ENCODE peak calls at places on chromosomes 13 and 19, in ten cellular contexts. W is body of pancreas, R is endothelial cell, E is nephron progenitor cell, L is left lung, P is H9, V is glutamatergic neuron, X is WERI-Rb-1, M is colonic mucosa, N is lower leg skin. Y is an unnamed sample.

GRCh38 chr13:24842533-24843278 is 78.7 kb downstream of the RNF17 start:
- DNase-seq in W (no peak), R (no peak), E (no peak), L (no peak), P (no peak), V (no peak), X (no peak), M (no peak), N (no peak), Y (no peak)

GRCh38 chr19:7729831-7730285 is 2.1 kb downstream of the CLEC4G start:
- DNase-seq in W (no peak), R (no peak), E (peak), L (no peak), P (peak), V (peak), X (no peak), M (no peak), N (no peak), Y (no peak)

GRCh38 chr13:113452942-113453901 is at the start of gene ADPRHL1:
- DNase-seq in W (no peak), R (no peak), E (peak), L (no peak), P (no peak), V (peak), X (peak), M (no peak), N (peak), Y (no peak)

GRCh38 chr13:59494560-59494970 is 669.2 kb downstream of the DIAPH3 start:
- DNase-seq in W (peak), R (no peak), E (no peak), L (no peak), P (no peak), V (no peak), X (no peak), M (no peak), N (no peak), Y (no peak)

GRCh38 chr19:17090501-17091074 is 15.0 kb downstream of the MYO9B start:
- DNase-seq in W (peak), R (no peak), E (no peak), L (no peak), P (no peak), V (no peak), X (no peak), M (no peak), N (peak), Y (no peak)

GRCh38 chr19:7852851-7853759 is 21.1 kb downstream of the PRR36 start:
- DNase-seq in W (peak), R (peak), E (peak), L (peak), P (peak), V (peak), X (peak), M (peak), N (no peak), Y (peak)

GRCh38 chr19:33193864-33194362 is at the start of gene LRP3:
- DNase-seq in W (peak), R (no peak), E (peak), L (peak), P (no peak), V (peak), X (peak), M (peak), N (no peak), Y (no peak)

GRCh38 chr13:114004416-114005205 is 30.7 kb upstream of the C13orf46 start:
- DNase-seq in W (no peak), R (no peak), E (no peak), L (peak), P (no peak), V (peak), X (no peak), M (no peak), N (peak), Y (peak)

GRCh38 chr19:51503891-51504290 is 2.3 kb upstream of the SIGLEC12 start:
- DNase-seq in W (no peak), R (no peak), E (no peak), L (no peak), P (no peak), V (no peak), X (no peak), M (no peak), N (no peak), Y (no peak)

GRCh38 chr13:46850214-46850613 is 46.6 kb downstream of the HTR2A start:
- DNase-seq in W (no peak), R (no peak), E (no peak), L (no peak), P (no peak), V (no peak), X (no peak), M (no peak), N (no peak), Y (no peak)

GRCh38 chr19:801030-801860 is 4.0 kb downstream of the PTBP1 start:
- DNase-seq in W (peak), R (no peak), E (no peak), L (peak), P (no peak), V (no peak), X (no peak), M (peak), N (no peak), Y (no peak)

GRCh38 chr19:54189020-54189667 is at the start of gene MBOAT7:
- DNase-seq in W (no peak), R (no peak), E (peak), L (no peak), P (no peak), V (no peak), X (no peak), M (no peak), N (no peak), Y (no peak)
- TF ChIP-seq CTCF in W (peak), R (no peak), E (no peak), L (no peak), P (peak), V (no peak), X (peak), M (no peak), N (no peak), Y (peak)

DNA sequence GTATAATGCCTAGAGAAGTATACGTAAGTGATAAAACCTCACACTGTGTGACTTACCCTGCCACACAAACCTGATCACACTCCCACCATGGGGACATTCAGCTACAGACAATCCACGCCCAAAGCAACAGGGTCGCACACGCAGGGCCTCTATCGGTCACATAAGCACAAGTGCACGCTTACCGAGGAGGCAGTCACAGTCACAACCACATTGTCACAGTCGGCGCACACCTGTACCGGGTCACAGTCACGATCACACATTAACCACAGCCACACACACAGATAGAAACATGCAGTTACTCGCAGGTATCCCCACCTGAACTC is 584 bp downstream of the ZNF566 start:
- DNase-seq in W (peak), R (no peak), E (no peak), L (no peak), P (no peak), V (peak), X (peak), M (no peak), N (no peak), Y (no peak)
- TF ChIP-seq CTCF in W (no peak), R (no peak), E (no peak), L (no peak), P (no peak), V (no peak), X (peak), M (no peak), N (no peak), Y (no peak)

GRCh38 chr19:44990459-44990858 is 10.8 kb upstream of the RELB start:
- DNase-seq in W (no peak), R (no peak), E (no peak), L (no peak), P (no peak), V (no peak), X (no peak), M (no peak), N (no peak), Y (no peak)

GRCh38 chr19:44987148-44987675 is 14.1 kb upstream of the RELB start:
- DNase-seq in W (no peak), R (no peak), E (no peak), L (no peak), P (no peak), V (no peak), X (no peak), M (no peak), N (no peak), Y (no peak)

GRCh38 chr19:44990966-44991365 is 10.3 kb upstream of the RELB start:
- DNase-seq in W (no peak), R (no peak), E (no peak), L (no peak), P (no peak), V (no peak), X (no peak), M (no peak), N (no peak), Y (no peak)

GRCh38 chr19:44986389-44986788 is 14.9 kb upstream of the RELB start:
- DNase-seq in W (no peak), R (no peak), E (no peak), L (no peak), P (no peak), V (no peak), X (no peak), M (no peak), N (no peak), Y (no peak)

DNA sequence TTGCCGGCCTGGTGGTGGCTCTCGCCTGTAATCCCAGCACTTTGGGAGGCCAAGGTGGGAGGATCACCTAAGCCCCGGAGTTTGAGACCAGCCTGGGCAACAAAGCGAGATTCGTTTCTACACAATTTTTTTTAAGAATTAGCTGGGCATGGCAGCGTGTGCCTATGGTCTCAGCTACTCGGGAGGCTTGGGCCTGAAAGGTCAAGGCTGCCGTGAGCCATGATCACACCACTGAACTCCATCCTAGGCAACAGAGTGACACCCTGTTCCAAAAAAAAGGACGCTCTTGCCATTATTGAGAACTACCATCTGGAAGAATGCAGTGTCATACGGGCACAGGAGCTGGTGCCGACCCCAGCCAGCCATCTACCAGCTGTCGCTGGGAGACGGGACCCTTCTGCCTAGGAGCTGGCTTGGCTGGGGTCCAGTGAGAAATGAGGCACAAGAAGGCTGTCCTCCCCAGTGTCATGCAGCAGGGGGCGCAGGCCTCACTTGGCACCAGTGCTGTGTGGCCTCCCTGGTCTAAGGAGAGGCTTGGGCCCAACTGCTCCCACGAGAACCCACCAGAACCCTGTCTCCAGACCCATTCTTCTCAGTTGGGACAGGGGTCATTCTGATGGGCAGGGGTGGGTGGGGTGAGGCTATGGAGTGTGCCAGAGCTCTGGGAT is 12.2 kb upstream of the RELB start:
- DNase-seq in W (peak), R (peak), E (peak), L (peak), P (peak), V (peak), X (peak), M (peak), N (peak), Y (no peak)
- TF ChIP-seq CTCF in W (peak), R (peak), E (peak), L (peak), P (peak), V (peak), X (peak), M (peak), N (no peak), Y (peak)

GRCh38 chr13:63393112-63393511 is 1977.5 kb upstream of the PCDH20 start:
- DNase-seq in W (no peak), R (no peak), E (no peak), L (no peak), P (no peak), V (no peak), X (no peak), M (no peak), N (no peak), Y (no peak)
- TF ChIP-seq CTCF in W (no peak), R (no peak), E (no peak), L (no peak), P (no peak), V (no peak), X (no peak), M (no peak), N (no peak), Y (no peak)

DNA sequence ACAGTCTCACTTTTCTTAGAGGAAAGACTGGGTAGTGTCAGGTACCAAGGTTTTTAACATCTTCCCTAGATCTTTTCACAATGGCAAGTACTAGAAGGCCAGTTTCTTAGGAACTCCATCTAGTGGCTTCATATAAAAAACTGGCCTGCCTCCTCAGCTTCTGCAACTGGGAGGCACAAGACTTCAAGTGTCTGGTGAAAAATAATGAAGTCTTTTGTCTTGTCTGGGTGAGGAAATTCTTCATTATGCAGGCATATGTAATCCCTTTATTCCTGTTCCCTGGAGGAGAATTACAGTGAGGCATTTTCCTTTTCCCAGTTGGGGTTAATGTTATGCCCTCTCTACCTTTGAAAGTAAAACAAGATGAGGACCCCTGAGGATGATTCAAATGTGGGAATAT is 300.5 kb downstream of the NALCN start:
- DNase-seq in W (no peak), R (no peak), E (no peak), L (no peak), P (peak), V (no peak), X (no peak), M (no peak), N (no peak), Y (no peak)
- TF ChIP-seq CTCF in W (no peak), R (no peak), E (no peak), L (no peak), P (peak), V (no peak), X (peak), M (no peak), N (no peak), Y (peak)

GRCh38 chr13:22278336-22278929 is 607.6 kb downstream of the FGF9 start:
- DNase-seq in W (peak), R (peak), E (peak), L (no peak), P (peak), V (peak), X (no peak), M (peak), N (no peak), Y (no peak)
- TF ChIP-seq CTCF in W (no peak), R (peak), E (peak), L (peak), P (peak), V (peak), X (no peak), M (no peak), N (no peak), Y (peak)

DNA sequence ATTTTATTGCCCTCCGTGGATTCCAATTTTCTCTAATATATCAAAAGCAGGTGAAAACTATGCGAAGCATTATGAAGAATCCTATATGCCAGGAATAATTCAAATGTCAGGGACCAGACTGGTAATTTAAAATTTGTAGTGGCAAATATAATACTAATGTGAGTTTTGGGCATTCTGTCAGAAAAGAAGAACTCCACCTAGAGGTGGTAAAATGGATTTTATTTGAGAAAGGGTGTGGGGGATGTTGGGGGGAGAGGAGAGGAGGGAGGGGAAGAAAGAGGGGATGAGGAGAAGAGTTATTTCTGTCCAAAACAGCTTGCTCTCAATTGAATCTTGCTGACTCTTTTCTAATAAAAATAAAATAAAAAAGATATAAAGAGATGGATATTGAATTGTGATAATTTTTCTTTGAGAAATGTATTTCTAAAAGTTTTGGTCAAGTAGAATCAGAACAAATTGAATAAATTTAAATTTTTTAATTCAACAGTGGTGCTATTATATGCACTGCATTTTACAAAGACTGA is 929.3 kb upstream of the SLITRK5 start:
- DNase-seq in W (no peak), R (no peak), E (no peak), L (no peak), P (no peak), V (no peak), X (no peak), M (no peak), N (no peak), Y (no peak)
- TF ChIP-seq CTCF in W (no peak), R (peak), E (no peak), L (no peak), P (peak), V (peak), X (peak), M (no peak), N (no peak), Y (peak)

GRCh38 chr13:99027260-99027659 is 49.4 kb upstream of the DOCK9 start:
- DNase-seq in W (no peak), R (no peak), E (no peak), L (no peak), P (no peak), V (no peak), X (no peak), M (no peak), N (no peak), Y (no peak)

GRCh38 chr13:99027661-99028425 is 50.0 kb upstream of the DOCK9 start:
- DNase-seq in W (no peak), R (no peak), E (no peak), L (no peak), P (no peak), V (no peak), X (no peak), M (no peak), N (no peak), Y (no peak)

GRCh38 chr13:99029576-99029975 is 51.7 kb upstream of the DOCK9 start:
- DNase-seq in W (no peak), R (no peak), E (no peak), L (no peak), P (no peak), V (no peak), X (no peak), M (no peak), N (no peak), Y (no peak)

GRCh38 chr13:99031725-99032298 is 53.9 kb upstream of the DOCK9 start:
- DNase-seq in W (no peak), R (no peak), E (no peak), L (no peak), P (no peak), V (no peak), X (no peak), M (no peak), N (no peak), Y (no peak)

DNA sequence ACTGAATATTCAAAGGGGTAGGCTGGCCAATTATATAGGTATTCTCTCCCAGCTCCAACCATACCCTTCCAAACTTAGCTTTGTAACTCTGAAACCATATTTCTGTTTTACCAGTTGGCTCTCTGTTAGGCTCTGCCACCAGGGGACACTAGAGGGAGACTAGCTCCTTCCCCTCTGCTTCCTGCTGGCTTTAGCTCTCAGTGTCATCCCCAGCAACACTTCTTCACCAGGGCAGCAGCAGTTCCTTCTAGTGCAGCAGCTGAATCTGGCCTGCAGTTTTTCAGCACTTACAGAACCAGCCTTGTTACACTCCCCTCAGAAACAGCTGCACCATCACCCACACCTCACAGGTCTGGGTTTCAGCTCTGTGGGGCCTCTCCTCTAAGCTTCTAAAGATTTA is 51.0 kb upstream of the DOCK9 start:
- DNase-seq in W (no peak), R (no peak), E (no peak), L (no peak), P (peak), V (no peak), X (peak), M (peak), N (no peak), Y (no peak)
- TF ChIP-seq CTCF in W (no peak), R (peak), E (no peak), L (peak), P (peak), V (peak), X (peak), M (peak), N (no peak), Y (no peak)